ENCODE peak calls at places on chromosome 17, in four cellular contexts. One of them, this sample, is unnamed.

GRCh38 chr17:4503283-4504005 is 4.8 kb downstream of the SPNS2 start:
- DNase-seq in prostate gland: no peak
- DNase-seq in spleen: no peak
- DNase-seq in suprapubic skin: no peak
- DNase-seq in this sample: no peak

GRCh38 chr17:72030067-72030899 is 90.5 kb upstream of the SOX9 start:
- DNase-seq in prostate gland: no peak
- DNase-seq in spleen: no peak
- DNase-seq in suprapubic skin: no peak
- DNase-seq in this sample: no peak

GRCh38 chr17:19867094-19867653 is 562 bp downstream of the ULK2 start:
- DNase-seq in prostate gland: peak; percentile 64
- DNase-seq in spleen: peak; percentile 89
- DNase-seq in suprapubic skin: peak; percentile 81
- DNase-seq in this sample: peak; percentile 75

GRCh38 chr17:8941520-8941919 is 24.0 kb downstream of the PIK3R5 start:
- DNase-seq in prostate gland: no peak
- DNase-seq in spleen: peak; percentile 92
- DNase-seq in suprapubic skin: no peak
- DNase-seq in this sample: no peak

GRCh38 chr17:73165616-73166404 is 1.0 kb downstream of the SSTR2 start:
- DNase-seq in prostate gland: no peak
- DNase-seq in spleen: no peak
- DNase-seq in suprapubic skin: no peak
- DNase-seq in this sample: no peak

GRCh38 chr17:62737513-62737912 is 70.6 kb downstream of the MARCHF10 start:
- DNase-seq in prostate gland: no peak
- DNase-seq in spleen: no peak
- DNase-seq in suprapubic skin: no peak
- DNase-seq in this sample: no peak

GRCh38 chr17:58083491-58084316 is 485 bp downstream of the DYNLL2 start:
- DNase-seq in prostate gland: peak; percentile 23
- DNase-seq in spleen: peak; percentile 94
- DNase-seq in suprapubic skin: no peak
- DNase-seq in this sample: peak; percentile 87

GRCh38 chr17:78828470-78829185 is 12.0 kb downstream of the USP36 start:
- DNase-seq in prostate gland: no peak
- DNase-seq in spleen: no peak
- DNase-seq in suprapubic skin: no peak
- DNase-seq in this sample: no peak

GRCh38 chr17:5418858-5419355 is 555 bp downstream of the NUP88 start:
- DNase-seq in prostate gland: peak; percentile 52
- DNase-seq in spleen: no peak
- DNase-seq in suprapubic skin: no peak
- DNase-seq in this sample: peak; percentile 65

GRCh38 chr17:46194393-46195216 is 1.4 kb upstream of the KANSL1 start:
- DNase-seq in prostate gland: no peak
- DNase-seq in spleen: no peak
- DNase-seq in suprapubic skin: no peak
- DNase-seq in this sample: peak; percentile 75

GRCh38 chr17:8935194-8935593 is 30.3 kb downstream of the PIK3R5 start:
- DNase-seq in prostate gland: no peak
- DNase-seq in spleen: peak; percentile 84
- DNase-seq in suprapubic skin: no peak
- DNase-seq in this sample: no peak

GRCh38 chr17:73436966-73437365 is 125.2 kb upstream of the CDC42EP4 start:
- DNase-seq in prostate gland: no peak
- DNase-seq in spleen: no peak
- DNase-seq in suprapubic skin: no peak
- DNase-seq in this sample: no peak

GRCh38 chr17:77466596-77467223 is 325.9 kb downstream of the SEC14L1 start:
- DNase-seq in prostate gland: no peak
- DNase-seq in spleen: no peak
- DNase-seq in suprapubic skin: no peak
- DNase-seq in this sample: no peak

GRCh38 chr17:8237175-8237574 is 10.7 kb downstream of the CTC1 start:
- DNase-seq in prostate gland: no peak
- DNase-seq in spleen: no peak
- DNase-seq in suprapubic skin: no peak
- DNase-seq in this sample: no peak

GRCh38 chr17:67489273-67489672 is 112.2 kb downstream of the PITPNC1 start:
- DNase-seq in prostate gland: no peak
- DNase-seq in spleen: no peak
- DNase-seq in suprapubic skin: no peak
- DNase-seq in this sample: no peak

GRCh38 chr17:43822566-43823190 is 10.3 kb downstream of the MPP3 start:
- DNase-seq in prostate gland: no peak
- DNase-seq in spleen: peak; percentile 39
- DNase-seq in suprapubic skin: no peak
- DNase-seq in this sample: no peak

GRCh38 chr17:16171613-16172012 is 43.7 kb downstream of the NCOR1 start:
- DNase-seq in prostate gland: peak; percentile 11
- DNase-seq in spleen: no peak
- DNase-seq in suprapubic skin: no peak
- DNase-seq in this sample: no peak

GRCh38 chr17:44069974-44070454 is 521 bp upstream of the G6PC3 start:
- DNase-seq in prostate gland: no peak
- DNase-seq in spleen: no peak
- DNase-seq in suprapubic skin: no peak
- DNase-seq in this sample: peak; percentile 54

GRCh38 chr17:73232587-73233373 is 28.9 kb downstream of the CPSF4L start:
- DNase-seq in prostate gland: peak; percentile 21
- DNase-seq in spleen: peak; percentile 92
- DNase-seq in suprapubic skin: peak; percentile 84
- DNase-seq in this sample: peak; percentile 50

GRCh38 chr17:50365649-50366393 is 7.2 kb downstream of the MRPL27 start:
- DNase-seq in prostate gland: no peak
- DNase-seq in spleen: peak; percentile 66
- DNase-seq in suprapubic skin: no peak
- DNase-seq in this sample: no peak

GRCh38 chr17:50363217-50364060 is 9.5 kb downstream of the MRPL27 start:
- DNase-seq in prostate gland: no peak
- DNase-seq in spleen: no peak
- DNase-seq in suprapubic skin: no peak
- DNase-seq in this sample: peak; percentile 28

GRCh38 chr17:50364061-50364458 is 8.9 kb downstream of the MRPL27 start:
- DNase-seq in prostate gland: no peak
- DNase-seq in spleen: peak; percentile 59
- DNase-seq in suprapubic skin: no peak
- DNase-seq in this sample: no peak

GRCh38 chr17:50365165-50365564 is 7.8 kb downstream of the MRPL27 start:
- DNase-seq in prostate gland: no peak
- DNase-seq in spleen: no peak
- DNase-seq in suprapubic skin: no peak
- DNase-seq in this sample: no peak

GRCh38 chr17:50364715-50365114 is 8.3 kb downstream of the MRPL27 start:
- DNase-seq in prostate gland: no peak
- DNase-seq in spleen: peak; percentile 52
- DNase-seq in suprapubic skin: no peak
- DNase-seq in this sample: no peak
- TF ChIP-seq POLR2A in prostate gland: no peak
- TF ChIP-seq POLR2A in spleen: no peak
- TF ChIP-seq POLR2A in suprapubic skin: no peak
- TF ChIP-seq POLR2A in this sample: no peak

GRCh38 chr17:65800655-65801054 is 239.2 kb upstream of the AXIN2 start:
- DNase-seq in prostate gland: no peak
- DNase-seq in spleen: no peak
- DNase-seq in suprapubic skin: no peak
- DNase-seq in this sample: no peak

GRCh38 chr17:65801513-65801912 is 240.1 kb upstream of the AXIN2 start:
- DNase-seq in prostate gland: no peak
- DNase-seq in spleen: no peak
- DNase-seq in suprapubic skin: no peak
- DNase-seq in this sample: no peak

GRCh38 chr17:65799869-65800268 is 238.4 kb upstream of the AXIN2 start:
- DNase-seq in prostate gland: no peak
- DNase-seq in spleen: no peak
- DNase-seq in suprapubic skin: no peak
- DNase-seq in this sample: no peak

GRCh38 chr17:65797809-65798208 is 236.4 kb upstream of the AXIN2 start:
- DNase-seq in prostate gland: no peak
- DNase-seq in spleen: no peak
- DNase-seq in suprapubic skin: no peak
- DNase-seq in this sample: peak; percentile 15

DNA sequence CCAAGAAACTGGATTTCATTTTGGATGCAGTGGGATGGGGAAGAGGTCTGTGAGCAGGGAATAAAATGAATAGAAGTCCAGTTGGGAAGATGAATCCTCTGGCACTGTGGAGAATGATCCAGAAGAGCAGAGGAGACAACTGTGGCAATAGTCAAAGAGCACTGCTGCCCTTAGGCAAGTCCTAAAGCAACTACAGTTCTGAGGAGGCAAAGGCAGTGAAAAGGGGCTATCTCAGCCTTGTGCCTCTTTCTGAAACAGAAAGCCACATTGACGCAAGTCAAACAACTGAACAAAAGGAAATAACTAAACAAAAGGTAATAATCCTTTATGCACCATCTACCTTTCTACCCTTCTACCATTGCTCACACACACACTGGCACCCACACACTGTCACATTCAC is 238.0 kb upstream of the AXIN2 start:
- DNase-seq in prostate gland: no peak
- DNase-seq in spleen: no peak
- DNase-seq in suprapubic skin: no peak
- DNase-seq in this sample: no peak
- TF ChIP-seq POLR2A in prostate gland: no peak
- TF ChIP-seq POLR2A in spleen: no peak
- TF ChIP-seq POLR2A in suprapubic skin: no peak
- TF ChIP-seq POLR2A in this sample: no peak

DNA sequence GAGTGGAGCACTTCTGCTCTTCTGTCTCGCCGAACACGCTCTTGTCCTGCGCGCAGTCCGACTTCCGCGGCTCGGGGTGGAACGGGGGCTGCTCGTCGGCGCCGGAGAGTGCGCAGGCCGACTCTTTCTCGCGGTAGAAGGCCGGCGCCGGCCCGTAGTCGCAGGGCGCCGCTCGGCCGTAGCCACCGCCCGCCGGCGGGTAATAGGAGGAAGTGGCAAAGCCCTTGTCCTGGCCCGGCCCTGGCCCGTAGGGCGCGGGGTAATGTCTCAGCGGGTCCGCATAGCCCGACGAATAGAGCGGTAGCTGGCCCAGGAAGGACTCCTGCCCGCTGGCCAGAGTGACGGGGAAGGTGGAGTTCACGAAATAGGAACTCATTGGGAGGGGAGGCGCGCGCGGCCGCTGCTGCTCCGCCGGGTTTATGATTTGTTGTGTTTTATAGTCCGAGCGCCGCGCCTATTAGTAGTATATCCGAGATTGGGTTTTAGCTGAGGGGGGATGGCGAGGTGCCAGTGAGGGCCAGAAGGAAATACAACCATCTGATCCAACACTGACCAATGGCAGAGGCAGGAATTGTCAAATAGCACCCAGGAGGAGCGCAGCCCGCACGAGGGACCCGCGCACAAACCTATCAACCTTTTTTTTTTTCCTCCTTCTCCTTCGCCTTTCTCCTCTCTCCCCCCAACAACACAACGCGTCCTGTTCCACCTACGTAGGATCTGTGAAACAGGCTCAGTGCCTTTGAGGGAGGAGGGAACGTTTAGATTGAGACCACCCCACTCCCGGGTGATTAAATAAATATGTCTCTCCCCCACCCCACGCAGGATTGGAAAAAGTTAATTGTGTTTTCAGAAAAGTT is 4.4 kb upstream of the HOXB5 start:
- DNase-seq in prostate gland: no peak
- DNase-seq in spleen: peak; percentile 83
- DNase-seq in suprapubic skin: no peak
- DNase-seq in this sample: peak; percentile 28
- TF ChIP-seq POLR2A in prostate gland: no peak
- TF ChIP-seq POLR2A in spleen: no peak
- TF ChIP-seq POLR2A in suprapubic skin: no peak
- TF ChIP-seq POLR2A in this sample: no peak

GRCh38 chr17:28812136-28812979 is 30.2 kb downstream of the FAM222B start:
- DNase-seq in prostate gland: peak; percentile 98
- DNase-seq in spleen: peak; percentile 99
- DNase-seq in suprapubic skin: peak; percentile 98
- DNase-seq in this sample: peak; percentile 94
- TF ChIP-seq POLR2A in prostate gland: peak; percentile 59
- TF ChIP-seq POLR2A in spleen: no peak
- TF ChIP-seq POLR2A in suprapubic skin: no peak
- TF ChIP-seq POLR2A in this sample: no peak

GRCh38 chr17:82085031-82085861 is 12.8 kb downstream of the FASN start:
- DNase-seq in prostate gland: no peak
- DNase-seq in spleen: no peak
- DNase-seq in suprapubic skin: no peak
- DNase-seq in this sample: no peak

GRCh38 chr17:82085931-82086764 is 11.9 kb downstream of the FASN start:
- DNase-seq in prostate gland: no peak
- DNase-seq in spleen: no peak
- DNase-seq in suprapubic skin: no peak
- DNase-seq in this sample: no peak

GRCh38 chr17:82083533-82084359 is 14.3 kb downstream of the FASN start:
- DNase-seq in prostate gland: no peak
- DNase-seq in spleen: no peak
- DNase-seq in suprapubic skin: no peak
- DNase-seq in this sample: no peak

GRCh38 chr17:82083009-82083408 is 15.0 kb downstream of the FASN start:
- DNase-seq in prostate gland: no peak
- DNase-seq in spleen: no peak
- DNase-seq in suprapubic skin: no peak
- DNase-seq in this sample: no peak

DNA sequence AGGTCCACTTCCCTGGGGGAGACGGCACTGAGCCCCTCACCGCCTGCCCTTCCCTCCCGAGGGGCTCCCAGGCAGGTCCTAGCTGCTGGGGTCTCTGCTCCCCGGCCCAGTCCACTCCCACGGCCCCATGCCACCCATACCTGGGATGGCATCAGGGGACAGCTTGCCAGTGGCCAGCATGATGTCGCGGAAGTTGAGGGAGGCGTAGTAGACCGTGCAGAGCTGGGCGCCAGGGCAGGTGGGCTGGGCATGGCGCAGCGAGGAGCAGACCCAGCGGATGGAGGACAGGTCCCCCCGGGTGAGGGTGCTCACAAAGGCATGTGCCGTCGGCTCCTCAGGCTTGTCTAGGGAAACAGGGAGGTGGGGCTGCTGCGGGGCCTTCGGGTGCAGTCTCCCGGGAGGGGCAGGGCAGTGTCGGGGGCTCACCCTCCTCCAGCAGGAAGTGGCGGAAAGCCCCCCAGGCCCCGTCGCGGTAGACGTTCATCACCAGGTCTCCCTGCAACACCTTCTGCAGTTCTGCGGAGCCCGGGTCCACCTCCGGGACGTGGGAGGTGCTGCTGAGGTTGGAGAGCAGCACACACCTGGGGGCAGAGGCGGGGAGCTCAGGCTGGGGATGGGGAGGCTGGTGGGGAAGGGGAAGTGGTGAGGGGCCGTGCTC is 13.5 kb downstream of the FASN start:
- DNase-seq in prostate gland: no peak
- DNase-seq in spleen: no peak
- DNase-seq in suprapubic skin: no peak
- DNase-seq in this sample: no peak
- TF ChIP-seq POLR2A in prostate gland: no peak
- TF ChIP-seq POLR2A in spleen: no peak
- TF ChIP-seq POLR2A in suprapubic skin: no peak
- TF ChIP-seq POLR2A in this sample: no peak

GRCh38 chr17:76264755-76265623 is at the start of gene UBALD2:
- DNase-seq in prostate gland: peak; percentile 100
- DNase-seq in spleen: peak; percentile 99
- DNase-seq in suprapubic skin: peak; percentile 100
- DNase-seq in this sample: peak; percentile 99
- TF ChIP-seq POLR2A in prostate gland: peak; percentile 95
- TF ChIP-seq POLR2A in spleen: peak; percentile 81
- TF ChIP-seq POLR2A in suprapubic skin: peak; percentile 94
- TF ChIP-seq POLR2A in this sample: peak; percentile 76

This sample was measured in erythroblast.